ENCODE peak calls at places on chromosomes 7 and 10, in five cellular contexts. L is CD4-positive, CD25-positive, alpha-beta regulatory T cell; E is LoVo; S is psoas muscle; J is H7. C is an unnamed sample.

GRCh38 chr7:3537210-3537875 is 236.3 kb downstream of the SDK1 start:
- DNase-seq in L (no peak), E (no peak), S (no peak), J (no peak), C (no peak)

GRCh38 chr10:31912898-31913847 is 15.5 kb downstream of the ARHGAP12 start:
- DNase-seq in L (no peak), E (peak; percentile 29), S (peak; percentile 55), J (no peak), C (no peak)

GRCh38 chr7:34396437-34397064 is 261.5 kb upstream of the NPSR1 start:
- DNase-seq in L (no peak), E (no peak), S (no peak), J (no peak), C (no peak)

GRCh38 chr7:112298543-112299100 is 92.1 kb downstream of the ZNF277 start:
- DNase-seq in L (no peak), E (no peak), S (no peak), J (no peak), C (no peak)

GRCh38 chr10:73793456-73793855 is 8.1 kb downstream of the ZSWIM8 start:
- DNase-seq in L (no peak), E (no peak), S (peak; percentile 35), J (no peak), C (no peak)

GRCh38 chr10:90642136-90642535 is 215.7 kb downstream of the HTR7 start:
- DNase-seq in L (no peak), E (no peak), S (no peak), J (no peak), C (no peak)

GRCh38 chr10:118332948-118333710 is 9.0 kb downstream of the FAM204A start:
- DNase-seq in L (no peak), E (no peak), S (no peak), J (no peak), C (no peak)

GRCh38 chr10:44284198-44285084 is 100.5 kb downstream of the CXCL12 start:
- DNase-seq in L (no peak), E (no peak), S (no peak), J (no peak), C (no peak)

GRCh38 chr10:30987463-30987862 is 44.2 kb downstream of the ZNF438 start:
- DNase-seq in L (no peak), E (no peak), S (no peak), J (no peak), C (no peak)

GRCh38 chr10:95337761-95338160 is 47.0 kb upstream of the PDLIM1 start:
- DNase-seq in L (no peak), E (no peak), S (no peak), J (no peak), C (no peak)

GRCh38 chr7:100369105-100369504 is 4.2 kb upstream of the PILRA start:
- DNase-seq in L (no peak), E (no peak), S (peak; percentile 74), J (no peak), C (peak; percentile 89)

GRCh38 chr10:70715853-70716795 is 43.8 kb downstream of the ADAMTS14 start:
- DNase-seq in L (no peak), E (peak; percentile 34), S (no peak), J (peak; percentile 68), C (no peak)

GRCh38 chr7:52273685-52274610 is 761.5 kb upstream of the POM121L12 start:
- DNase-seq in L (no peak), E (no peak), S (peak; percentile 53), J (peak; percentile 47), C (peak; percentile 43)

GRCh38 chr10:89382757-89383156 is 4.9 kb downstream of the IFIT1B start:
- DNase-seq in L (no peak), E (no peak), S (no peak), J (no peak), C (no peak)

GRCh38 chr7:18393465-18394118 is 102.0 kb upstream of the HDAC9 start:
- DNase-seq in L (no peak), E (no peak), S (no peak), J (no peak), C (no peak)

GRCh38 chr7:31068006-31068675 is 16.0 kb downstream of the ADCYAP1R1 start:
- DNase-seq in L (no peak), E (no peak), S (peak; percentile 25), J (no peak), C (no peak)

GRCh38 chr7:139830779-139831498 is 1.9 kb downstream of the TBXAS1 start:
- DNase-seq in L (no peak), E (no peak), S (no peak), J (no peak), C (no peak)

GRCh38 chr10:125142946-125143345 is 17.4 kb downstream of the CTBP2 start:
- DNase-seq in L (no peak), E (no peak), S (no peak), J (no peak), C (no peak)

GRCh38 chr7:134836447-134836846 is 57.0 kb downstream of the CALD1 start:
- DNase-seq in L (no peak), E (no peak), S (no peak), J (no peak), C (no peak)

GRCh38 chr10:36675458-36675880 is 449.9 kb upstream of the ANKRD30A start:
- DNase-seq in L (no peak), E (no peak), S (no peak), J (no peak), C (no peak)

GRCh38 chr7:98745722-98746318 is 124.0 kb downstream of the TMEM130 start:
- DNase-seq in L (peak; percentile 44), E (peak; percentile 82), S (peak; percentile 69), J (peak; percentile 81), C (peak; percentile 79)

GRCh38 chr7:34260282-34260681 is 354.9 kb downstream of the BMPER start:
- DNase-seq in L (no peak), E (no peak), S (no peak), J (no peak), C (no peak)

GRCh38 chr7:152674860-152675760 is 831 bp downstream of the XRCC2 start:
- DNase-seq in L (no peak), E (peak; percentile 29), S (no peak), J (peak; percentile 54), C (no peak)

GRCh38 chr10:67549390-67549789 is 146.6 kb downstream of the CTNNA3 start:
- DNase-seq in L (no peak), E (no peak), S (no peak), J (no peak), C (no peak)

GRCh38 chr10:14691359-14691758 is 83.3 kb downstream of the FAM107B start:
- DNase-seq in L (no peak), E (no peak), S (no peak), J (no peak), C (no peak)

GRCh38 chr7:30232366-30232765 is 52.0 kb upstream of the ZNRF2 start:
- DNase-seq in L (no peak), E (no peak), S (no peak), J (no peak), C (no peak)

GRCh38 chr7:107742678-107743566 is 1.0 kb upstream of the CBLL1 start:
- DNase-seq in L (peak; percentile 3), E (no peak), S (peak; percentile 74), J (peak; percentile 65), C (peak; percentile 78)

GRCh38 chr7:2732388-2732787 is 44.4 kb downstream of the AMZ1 start:
- DNase-seq in L (no peak), E (no peak), S (no peak), J (no peak), C (no peak)

GRCh38 chr7:131074043-131074442 is 253.6 kb upstream of the MKLN1 start:
- DNase-seq in L (no peak), E (no peak), S (no peak), J (no peak), C (no peak)

GRCh38 chr7:69907720-69908119 is 309.4 kb downstream of the AUTS2 start:
- DNase-seq in L (no peak), E (peak; percentile 30), S (no peak), J (no peak), C (no peak)

GRCh38 chr7:151233111-151233701 is 923 bp downstream of the CHPF2 start:
- DNase-seq in L (peak; percentile 36), E (peak; percentile 79), S (peak; percentile 65), J (peak; percentile 79), C (no peak)

GRCh38 chr10:24872049-24872789 is 80.2 kb downstream of the PRTFDC1 start:
- DNase-seq in L (no peak), E (no peak), S (no peak), J (no peak), C (no peak)

GRCh38 chr7:128383781-128384180 is 22.3 kb upstream of the PRRT4 start:
- DNase-seq in L (no peak), E (no peak), S (no peak), J (peak; percentile 63), C (no peak)

GRCh38 chr10:123408660-123409059 is 254.5 kb downstream of the BUB3 start:
- DNase-seq in L (no peak), E (no peak), S (no peak), J (no peak), C (no peak)